ENCODE peak calls at places on chromosomes 3 and 15, in four cellular contexts. One of them, this sample, is unnamed.

GRCh38 chr3:17433866-17434265 is 308.6 kb downstream of the TBC1D5 start:
- DNase-seq in T-helper 2 cell: no peak
- DNase-seq in nephron progenitor cell: no peak
- DNase-seq in CD8-positive, alpha-beta memory T cell: no peak
- DNase-seq in this sample: no peak

GRCh38 chr3:110886514-110886913 is 185.1 kb upstream of the NECTIN3 start:
- DNase-seq in T-helper 2 cell: no peak
- DNase-seq in nephron progenitor cell: no peak
- DNase-seq in CD8-positive, alpha-beta memory T cell: no peak
- DNase-seq in this sample: no peak

GRCh38 chr3:10238330-10238995 is 9.8 kb upstream of the TATDN2 start:
- DNase-seq in CD8-positive, alpha-beta memory T cell: peak
- DNase-seq in T-helper 2 cell: no peak
- DNase-seq in nephron progenitor cell: no peak
- DNase-seq in this sample: peak

GRCh38 chr15:63458021-63458420 is 46.4 kb upstream of the USP3 start:
- DNase-seq in CD8-positive, alpha-beta memory T cell: no peak
- DNase-seq in nephron progenitor cell: no peak
- DNase-seq in T-helper 2 cell: no peak
- DNase-seq in this sample: no peak

GRCh38 chr3:196941846-196942225 is 492 bp downstream of the NCBP2 start:
- DNase-seq in T-helper 2 cell: peak
- DNase-seq in CD8-positive, alpha-beta memory T cell: no peak
- DNase-seq in nephron progenitor cell: peak
- DNase-seq in this sample: peak

GRCh38 chr15:69685524-69686452 is 233.2 kb downstream of the RPLP1 start:
- DNase-seq in nephron progenitor cell: no peak
- DNase-seq in CD8-positive, alpha-beta memory T cell: no peak
- DNase-seq in T-helper 2 cell: no peak
- DNase-seq in this sample: no peak

GRCh38 chr3:22421589-22421988 is 670.6 kb upstream of the ZNF385D start:
- DNase-seq in CD8-positive, alpha-beta memory T cell: no peak
- DNase-seq in nephron progenitor cell: no peak
- DNase-seq in T-helper 2 cell: no peak
- DNase-seq in this sample: no peak

GRCh38 chr3:43346990-43347749 is 60.8 kb downstream of the SNRK start:
- DNase-seq in CD8-positive, alpha-beta memory T cell: peak
- DNase-seq in nephron progenitor cell: no peak
- DNase-seq in T-helper 2 cell: no peak
- DNase-seq in this sample: no peak

GRCh38 chr3:142886938-142887337 is 1.9 kb downstream of the PCOLCE2 start:
- DNase-seq in nephron progenitor cell: no peak
- DNase-seq in CD8-positive, alpha-beta memory T cell: no peak
- DNase-seq in T-helper 2 cell: no peak
- DNase-seq in this sample: no peak

GRCh38 chr15:62431806-62432205 is 266.7 kb upstream of the C2CD4B start:
- DNase-seq in CD8-positive, alpha-beta memory T cell: no peak
- DNase-seq in nephron progenitor cell: no peak
- DNase-seq in T-helper 2 cell: no peak
- DNase-seq in this sample: no peak

GRCh38 chr3:71226565-71227281 is 356.8 kb downstream of the FOXP1 start:
- DNase-seq in T-helper 2 cell: peak
- DNase-seq in nephron progenitor cell: no peak
- DNase-seq in CD8-positive, alpha-beta memory T cell: peak
- DNase-seq in this sample: peak

GRCh38 chr15:49083471-49084284 is 37.4 kb upstream of the SECISBP2L start:
- DNase-seq in T-helper 2 cell: no peak
- DNase-seq in CD8-positive, alpha-beta memory T cell: no peak
- DNase-seq in nephron progenitor cell: no peak
- DNase-seq in this sample: no peak

GRCh38 chr3:172808969-172809546 is 58.5 kb downstream of the ECT2 start:
- DNase-seq in T-helper 2 cell: no peak
- DNase-seq in nephron progenitor cell: no peak
- DNase-seq in CD8-positive, alpha-beta memory T cell: peak
- DNase-seq in this sample: no peak

GRCh38 chr3:46674031-46674592 is 19.4 kb downstream of the ALS2CL start:
- DNase-seq in T-helper 2 cell: no peak
- DNase-seq in CD8-positive, alpha-beta memory T cell: no peak
- DNase-seq in nephron progenitor cell: no peak
- DNase-seq in this sample: no peak

GRCh38 chr3:31157028-31157694 is 262.7 kb upstream of the GADL1 start:
- DNase-seq in nephron progenitor cell: no peak
- DNase-seq in T-helper 2 cell: no peak
- DNase-seq in CD8-positive, alpha-beta memory T cell: no peak
- DNase-seq in this sample: no peak

GRCh38 chr3:107846282-107846852 is 244.5 kb downstream of the CD47 start:
- DNase-seq in T-helper 2 cell: no peak
- DNase-seq in nephron progenitor cell: peak
- DNase-seq in CD8-positive, alpha-beta memory T cell: no peak
- DNase-seq in this sample: no peak

This sample was measured in CD4-positive, alpha-beta T cell.